ENCODE peak calls at places on chromosomes 12 and 14, in seven cellular contexts. V is fibroblast of the conjunctiva, E is cardiac fibroblast, M is COLO829, I is heart right ventricle, H is hepatocyte, A is nephron progenitor cell. D is an unnamed sample.

GRCh38 chr12:57888407-57889157 is 42.1 kb upstream of the CTDSP2 start:
- DNase-seq in H (peak), M (peak), A (no peak), E (peak), I (peak), V (no peak), D (peak)

GRCh38 chr12:24600996-24601395 is 347.9 kb downstream of the BCAT1 start:
- DNase-seq in E (peak), V (no peak), M (peak), A (no peak), I (no peak), H (no peak), D (peak)

GRCh38 chr14:52351561-52352491 is 37.7 kb downstream of the PTGER2 start:
- DNase-seq in I (no peak), H (peak), E (peak), A (no peak), V (peak), M (no peak), D (peak)

GRCh38 chr14:24098927-24099813 is 5.1 kb downstream of the PCK2 start:
- DNase-seq in E (no peak), H (no peak), M (no peak), I (no peak), A (no peak), V (no peak), D (no peak)

GRCh38 chr14:79764288-79764687 is 447.0 kb downstream of the DIO2 start:
- DNase-seq in H (peak), M (no peak), A (no peak), V (no peak), I (no peak), E (no peak), D (no peak)

GRCh38 chr14:103522649-103523582 is at the start of gene CKB:
- DNase-seq in I (peak), H (peak), A (peak), E (peak), M (peak), V (no peak), D (no peak)

GRCh38 chr14:71824816-71825215 is 107.4 kb upstream of the RGS6 start:
- DNase-seq in A (no peak), V (no peak), E (no peak), M (no peak), I (no peak), H (no peak), D (no peak)

GRCh38 chr12:84455598-84455997 is 457.0 kb downstream of the SLC6A15 start:
- DNase-seq in M (no peak), H (no peak), A (no peak), I (no peak), V (no peak), E (no peak), D (no peak)

GRCh38 chr12:49339464-49339861 is 2.5 kb upstream of the C1QL4 start:
- DNase-seq in M (no peak), H (no peak), I (no peak), E (no peak), A (no peak), V (no peak), D (no peak)

GRCh38 chr12:4307593-4308333 is 13.2 kb upstream of the TIGAR start:
- DNase-seq in E (peak), V (peak), I (peak), M (peak), H (peak), A (peak), D (peak)

GRCh38 chr14:90518075-90518940 is 121.5 kb downstream of the CALM1 start:
- DNase-seq in V (no peak), H (peak), I (no peak), A (no peak), M (no peak), E (no peak), D (no peak)

GRCh38 chr12:47750229-47750798 is 8.4 kb downstream of the RAPGEF3 start:
- DNase-seq in H (no peak), A (no peak), E (no peak), V (no peak), M (no peak), I (no peak), D (no peak)

GRCh38 chr12:53726946-53727309 is 324 bp downstream of the CALCOCO1 start:
- DNase-seq in E (peak), V (no peak), H (no peak), M (no peak), I (peak), A (peak), D (peak)

GRCh38 chr12:78703820-78704525 is 160.6 kb upstream of the SYT1 start:
- DNase-seq in A (no peak), M (peak), H (no peak), I (no peak), E (peak), V (peak), D (peak)

GRCh38 chr12:132342322-132342721 is 12.9 kb upstream of the GALNT9 start:
- DNase-seq in E (no peak), M (no peak), H (no peak), A (peak), I (no peak), V (no peak), D (no peak)

GRCh38 chr12:47687636-47688035 is 18.2 kb downstream of the RPAP3 start:
- DNase-seq in M (no peak), E (no peak), V (no peak), A (no peak), I (no peak), H (no peak), D (no peak)

GRCh38 chr14:93688239-93688666 is 100.0 kb downstream of the PRIMA1 start:
- DNase-seq in E (no peak), A (no peak), V (no peak), M (no peak), H (no peak), I (no peak), D (no peak)

GRCh38 chr12:25840678-25841077 is 117.8 kb upstream of the RASSF8 start:
- DNase-seq in V (peak), A (no peak), M (no peak), I (no peak), E (no peak), H (no peak), D (peak)

GRCh38 chr14:106843951-106844483 is 1317.6 kb downstream of the TMEM121 start:
- DNase-seq in M (no peak), V (no peak), H (no peak), I (peak), E (no peak), A (no peak), D (no peak)

GRCh38 chr12:108477055-108477880 is 37.8 kb upstream of the FICD start:
- DNase-seq in I (no peak), A (no peak), E (no peak), M (no peak), V (no peak), H (no peak), D (no peak)

GRCh38 chr14:75725481-75725880 is 64.4 kb downstream of the TTLL5 start:
- DNase-seq in H (no peak), V (no peak), M (no peak), A (no peak), I (peak), E (peak), D (no peak)

GRCh38 chr14:56752428-56752827 is 57.9 kb downstream of the OTX2 start:
- DNase-seq in I (no peak), V (no peak), M (no peak), H (peak), A (no peak), E (no peak), D (no peak)

GRCh38 chr12:120500577-120500976 is 4.7 kb downstream of the DYNLL1 start:
- DNase-seq in V (no peak), I (no peak), A (no peak), M (no peak), H (no peak), E (peak), D (no peak)

GRCh38 chr14:85281921-85282320 is 248.0 kb upstream of the FLRT2 start:
- DNase-seq in V (no peak), H (no peak), E (peak), I (no peak), A (no peak), M (no peak), D (no peak)

GRCh38 chr14:80275208-80275850 is 64.0 kb upstream of the DIO2 start:
- DNase-seq in V (no peak), M (peak), A (no peak), H (no peak), I (no peak), E (peak), D (peak)

GRCh38 chr12:55906056-55906455 is 21.6 kb downstream of the PYM1 start:
- DNase-seq in V (no peak), A (no peak), M (no peak), E (peak), H (no peak), I (no peak), D (peak)

GRCh38 chr14:37668646-37669045 is 73.2 kb downstream of the TTC6 start:
- DNase-seq in E (no peak), M (no peak), I (no peak), V (no peak), A (no peak), H (peak), D (peak)

GRCh38 chr12:109481863-109482262 is 4.4 kb downstream of the UBE3B start:
- DNase-seq in H (no peak), E (no peak), I (no peak), M (no peak), V (no peak), A (no peak), D (no peak)